ENCODE peak calls at places on chromosomes 11 and 22, in nine cellular contexts. K, Q, O, U, Z, A, J, D and X are unnamed samples.

GRCh38 chr11:73331138-73331916 is 23.3 kb downstream of the ARHGEF17 start:
- DNase-seq in Z (no peak), U (no peak), J (no peak), A (no peak), K (peak), D (no peak), Q (no peak), O (no peak), X (no peak)

GRCh38 chr11:44004452-44004833 is 43.3 kb upstream of the ACCSL start:
- DNase-seq in U (no peak), Z (no peak), Q (no peak), A (no peak), D (peak), J (no peak), K (no peak), O (no peak), X (no peak)

GRCh38 chr11:62664405-62665074 is 470 bp downstream of the C11orf98 start:
- DNase-seq in A (peak), O (peak), Z (peak), Q (no peak), K (peak), J (no peak), U (no peak), D (peak), X (peak)

GRCh38 chr11:64319421-64319761 is 1.5 kb downstream of the PRDX5 start:
- DNase-seq in A (no peak), Q (no peak), D (no peak), U (no peak), J (no peak), Z (no peak), K (peak), O (no peak), X (no peak)

GRCh38 chr11:86101493-86101892 is 32.6 kb upstream of the PICALM start:
- DNase-seq in Q (no peak), K (no peak), Z (no peak), D (no peak), A (no peak), J (no peak), U (no peak), O (peak), X (no peak)

GRCh38 chr11:134361661-134362060 is 29.9 kb downstream of the GLB1L2 start:
- DNase-seq in O (no peak), Z (no peak), J (no peak), Q (no peak), U (no peak), A (no peak), D (no peak), K (no peak), X (no peak)

GRCh38 chr22:25174888-25175411 is 24.7 kb upstream of the CRYBB3 start:
- DNase-seq in O (no peak), A (no peak), J (no peak), Q (no peak), U (no peak), D (no peak), K (no peak), Z (no peak), X (no peak)

GRCh38 chr11:118086913-118087768 is at the start of gene SMIM35:
- DNase-seq in Q (no peak), J (no peak), Z (no peak), O (no peak), D (no peak), A (no peak), K (no peak), U (no peak), X (no peak)

GRCh38 chr22:27340047-27340446 is 461.5 kb downstream of the MN1 start:
- DNase-seq in U (no peak), D (no peak), Z (no peak), A (no peak), K (no peak), J (no peak), Q (no peak), O (no peak), X (no peak)

GRCh38 chr11:20873054-20873453 is 203.7 kb downstream of the NELL1 start:
- DNase-seq in U (no peak), Q (no peak), J (no peak), O (no peak), A (no peak), Z (peak), D (no peak), K (peak), X (peak)

GRCh38 chr11:44780940-44781631 is 54.3 kb downstream of the TSPAN18 start:
- DNase-seq in Z (no peak), U (no peak), Q (no peak), A (no peak), J (no peak), K (peak), O (no peak), D (no peak), X (no peak)

GRCh38 chr11:44261800-44262591 is 47.9 kb downstream of the ALX4 start:
- DNase-seq in Z (no peak), O (no peak), A (no peak), U (no peak), K (no peak), D (no peak), Q (no peak), J (no peak), X (no peak)

GRCh38 chr11:47189100-47189834 is 3.0 kb upstream of the PACSIN3 start:
- DNase-seq in J (no peak), U (no peak), D (no peak), K (peak), Q (peak), Z (no peak), A (no peak), O (peak), X (no peak)

GRCh38 chr11:116101737-116102275 is 597.6 kb upstream of the CADM1 start:
- DNase-seq in A (no peak), K (no peak), O (no peak), J (no peak), D (no peak), U (no peak), Q (no peak), Z (no peak), X (no peak)

GRCh38 chr11:103483996-103484395 is 374.8 kb downstream of the DYNC2H1 start:
- DNase-seq in Q (no peak), D (no peak), O (no peak), A (no peak), J (no peak), K (no peak), Z (no peak), U (no peak), X (no peak)

GRCh38 chr22:40593460-40594273 is 42.9 kb downstream of the MRTFA start:
- DNase-seq in K (peak), Z (peak), D (no peak), O (no peak), A (no peak), J (no peak), Q (no peak), U (no peak), X (peak)

GRCh38 chr11:82854242-82854641 is 46.0 kb downstream of the PRCP start:
- DNase-seq in Z (no peak), D (no peak), K (no peak), Q (no peak), A (no peak), O (peak), J (no peak), U (no peak), X (no peak)

GRCh38 chr11:110123003-110123402 is 29.8 kb downstream of the ZC3H12C start:
- DNase-seq in O (peak), Z (peak), Q (no peak), K (no peak), A (no peak), D (no peak), J (no peak), U (no peak), X (no peak)

GRCh38 chr11:93704237-93704636 is 37.1 kb downstream of the TAF1D start:
- DNase-seq in Q (no peak), U (no peak), J (no peak), K (no peak), O (no peak), A (no peak), Z (no peak), D (no peak), X (no peak)

GRCh38 chr22:23404689-23405365 is 175.3 kb downstream of the IGLL1 start:
- DNase-seq in Q (peak), J (no peak), O (peak), Z (no peak), D (peak), U (no peak), K (no peak), A (no peak), X (no peak)

GRCh38 chr11:18720811-18721575 is 5.0 kb downstream of the IGSF22 start:
- DNase-seq in Q (no peak), K (peak), A (peak), U (peak), Z (peak), J (peak), O (peak), D (peak), X (peak)

GRCh38 chr11:93123351-93123898 is 74.4 kb downstream of the SLC36A4 start:
- DNase-seq in U (no peak), Z (no peak), K (peak), O (peak), A (peak), Q (no peak), J (no peak), D (peak), X (no peak)

GRCh38 chr11:1279674-1280055 is 29.8 kb downstream of the TOLLIP start:
- DNase-seq in Z (no peak), Q (no peak), U (no peak), A (no peak), K (no peak), O (no peak), D (no peak), J (no peak), X (no peak)

GRCh38 chr11:2772544-2773031 is 72.8 kb upstream of the KCNQ1OT1 start:
- DNase-seq in K (no peak), Q (peak), D (peak), J (peak), U (no peak), Z (peak), A (no peak), O (peak), X (no peak)

GRCh38 chr11:128685383-128686044 is 8.4 kb upstream of the FLI1 start:
- DNase-seq in D (no peak), J (no peak), Z (no peak), K (no peak), O (no peak), U (no peak), Q (no peak), A (no peak), X (peak)

GRCh38 chr22:46465793-46466192 is 71.6 kb downstream of the CELSR1 start:
- DNase-seq in Z (no peak), A (no peak), U (no peak), O (no peak), Q (no peak), D (peak), J (no peak), K (no peak), X (no peak)

GRCh38 chr11:36566407-36567053 is 1.3 kb upstream of the RAG1 start:
- DNase-seq in O (no peak), D (no peak), A (no peak), Q (no peak), Z (peak), U (no peak), J (no peak), K (no peak), X (peak)

GRCh38 chr11:122668562-122669090 is 13.1 kb downstream of the UBASH3B start:
- DNase-seq in K (no peak), Z (peak), D (no peak), O (peak), Q (peak), J (peak), U (no peak), A (no peak), X (no peak)

GRCh38 chr11:7846003-7846402 is 49.3 kb upstream of the OR5P2 start:
- DNase-seq in Z (no peak), K (no peak), A (no peak), O (peak), D (no peak), Q (no peak), U (no peak), J (no peak), X (no peak)

DNA sequence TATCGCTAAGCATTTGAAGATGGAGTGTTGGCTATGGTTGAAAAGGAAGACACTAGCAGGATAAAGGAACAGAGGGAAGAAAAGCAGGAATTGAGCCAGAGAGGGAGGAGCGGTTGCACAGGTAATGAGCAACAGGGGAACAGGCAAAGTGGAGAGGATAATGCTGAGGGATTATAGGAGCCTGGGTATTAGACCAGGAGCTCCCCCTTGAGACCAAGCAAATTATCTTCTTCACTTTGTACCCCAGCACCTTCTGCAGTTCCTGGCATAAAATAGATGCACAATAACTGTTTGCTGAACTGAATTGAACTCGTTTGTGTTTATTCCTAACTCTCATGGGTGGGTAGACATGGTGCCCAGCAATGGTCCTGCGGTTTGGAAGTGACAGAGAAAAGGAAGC is 54.6 kb upstream of the OR5P2 start:
- DNase-seq in J (peak), O (no peak), K (no peak), Q (no peak), A (no peak), U (no peak), D (no peak), Z (peak), X (no peak)
- TF ChIP-seq CTCF in J (peak), O (no peak), K (no peak), Q (no peak), A (no peak), U (no peak), D (no peak), Z (peak), X (peak)

DNA sequence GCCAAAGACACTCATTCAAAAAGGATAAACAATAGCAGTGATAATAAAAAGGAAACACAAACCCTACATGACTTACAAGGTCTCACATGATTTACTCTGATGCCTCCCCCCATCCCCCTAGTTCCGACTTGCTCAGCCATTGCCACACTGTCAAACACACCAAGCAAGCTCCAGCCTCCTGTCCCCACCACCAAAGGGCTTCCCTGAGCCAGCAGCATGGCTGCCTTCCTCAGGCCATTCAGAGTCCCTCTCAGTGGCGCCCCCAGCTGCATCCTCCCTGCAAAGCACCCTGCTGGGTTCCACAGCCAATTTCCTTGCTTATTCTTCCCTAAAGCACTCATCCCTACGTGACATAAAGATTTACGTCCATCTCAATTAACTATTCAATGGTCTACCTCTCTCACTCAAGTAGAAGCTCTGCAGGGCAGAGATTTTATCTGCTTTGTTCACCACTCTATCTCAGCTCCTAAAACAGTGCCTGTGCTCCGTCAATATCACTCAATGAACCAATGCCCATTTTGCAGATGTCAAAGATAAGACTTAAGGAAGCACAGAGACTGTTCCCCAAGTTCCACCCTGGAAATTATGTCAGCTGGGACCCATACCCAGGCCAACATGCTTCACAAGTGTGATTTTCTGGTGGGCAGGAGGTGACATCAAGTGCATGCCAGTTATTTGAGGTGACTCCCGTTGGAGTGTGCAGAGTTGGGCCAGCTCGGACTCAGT is 106.9 kb downstream of the SYN3 start:
- DNase-seq in K (no peak), O (no peak), U (no peak), D (no peak), Z (no peak), Q (no peak), J (no peak), A (no peak), X (no peak)
- TF ChIP-seq CTCF in K (peak), O (no peak), U (no peak), D (no peak), Z (no peak), Q (no peak), J (peak), A (no peak), X (no peak)

DNA sequence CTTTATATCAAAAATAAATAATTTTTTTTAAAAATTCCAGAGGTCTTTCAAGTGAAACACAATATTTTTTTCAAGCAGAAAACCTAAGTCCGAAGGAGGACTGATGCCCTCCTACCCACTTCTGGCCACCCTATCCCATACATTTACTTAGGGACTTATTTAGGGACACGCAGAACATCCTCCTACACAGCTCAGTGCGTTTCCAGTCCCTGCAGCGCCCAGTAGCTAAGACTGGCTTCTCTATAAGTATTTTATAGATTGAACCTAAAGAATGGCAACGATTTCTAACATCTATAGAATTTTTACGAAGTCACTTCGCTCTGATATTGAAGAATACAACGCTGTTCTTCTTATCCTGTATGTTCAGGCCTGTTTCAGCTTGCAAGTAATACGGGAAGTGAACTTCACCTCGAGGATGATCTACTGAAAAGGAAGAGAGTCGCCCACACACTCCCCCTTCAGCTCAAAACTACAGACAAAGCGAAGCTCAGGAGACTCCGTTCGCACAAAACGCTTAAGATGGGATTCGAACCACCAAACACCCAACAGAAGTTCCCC is 341 bp downstream of the CHEK2 start:
- DNase-seq in J (no peak), D (no peak), Q (no peak), K (no peak), U (no peak), O (no peak), A (no peak), Z (no peak), X (no peak)
- TF ChIP-seq CTCF in J (no peak), D (no peak), Q (no peak), K (no peak), U (no peak), O (no peak), A (no peak), Z (no peak), X (no peak)

GRCh38 chr11:119694334-119694733 is 34.7 kb downstream of the NECTIN1 start:
- DNase-seq in K (no peak), Z (peak), O (no peak), D (peak), A (peak), Q (no peak), J (no peak), U (no peak), X (peak)
- TF ChIP-seq CTCF in K (no peak), Z (no peak), O (no peak), D (no peak), A (no peak), Q (no peak), J (peak), U (no peak), X (peak)

DNA sequence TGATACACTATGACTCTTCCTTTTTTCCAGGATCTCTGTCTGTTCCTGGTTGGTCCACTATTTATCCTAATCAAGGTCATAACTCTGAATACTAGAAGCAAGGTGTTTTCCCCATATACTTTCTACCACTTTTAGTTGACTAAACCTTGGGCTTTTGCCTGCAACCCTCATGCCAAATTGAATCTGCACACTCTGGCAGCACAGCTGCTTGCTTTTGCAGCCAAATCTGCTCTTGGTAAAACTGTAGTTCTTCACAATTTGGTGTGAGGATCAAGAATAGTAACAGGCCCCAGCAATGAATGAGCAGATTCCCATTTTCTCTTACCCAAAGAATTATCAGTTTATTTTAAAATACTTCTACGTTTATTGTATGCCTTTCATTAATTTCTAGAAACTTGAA is 586.5 kb upstream of the CNTN5 start:
- DNase-seq in Q (no peak), O (no peak), K (no peak), U (no peak), A (no peak), Z (no peak), J (no peak), D (no peak), X (no peak)
- TF ChIP-seq CTCF in Q (no peak), O (no peak), K (no peak), U (no peak), A (no peak), Z (no peak), J (no peak), D (no peak), X (no peak)